ENCODE peak calls at places on chromosomes 13 and 19, in eight cellular contexts. V, S, M, Q, G, A, H and I are unnamed samples.

GRCh38 chr13:96003304-96003703 is 49.9 kb downstream of the UGGT2 start:
- DNase-seq in V (no peak), S (no peak), M (no peak), Q (peak), G (no peak), A (no peak), H (peak), I (no peak)

GRCh38 chr19:3249408-3249807 is 24.9 kb downstream of the CELF5 start:
- DNase-seq in V (peak), S (no peak), M (no peak), Q (no peak), G (no peak), A (no peak), H (no peak), I (no peak)

GRCh38 chr19:18020212-18021067 is 12.5 kb downstream of the ARRDC2 start:
- DNase-seq in V (no peak), S (no peak), M (no peak), Q (no peak), G (peak), A (peak), H (peak), I (peak)

GRCh38 chr13:99086869-99087129 is 108.9 kb upstream of the DOCK9 start:
- DNase-seq in V (peak), S (no peak), M (peak), Q (no peak), G (no peak), A (no peak), H (peak), I (no peak)

GRCh38 chr19:31113250-31113685 is 236.0 kb downstream of the TSHZ3 start:
- DNase-seq in V (no peak), S (no peak), M (no peak), Q (no peak), G (no peak), A (no peak), H (peak), I (no peak)

GRCh38 chr13:51943721-51944120 is 67.5 kb downstream of the ATP7B start:
- DNase-seq in V (no peak), S (no peak), M (no peak), Q (no peak), G (no peak), A (no peak), H (no peak), I (no peak)

GRCh38 chr13:35966024-35966423 is 165.2 kb downstream of the DCLK1 start:
- DNase-seq in V (no peak), S (no peak), M (no peak), Q (no peak), G (no peak), A (no peak), H (no peak), I (no peak)

GRCh38 chr19:44648536-44649370 is 5.0 kb downstream of the PVR start:
- DNase-seq in V (no peak), S (no peak), M (no peak), Q (peak), G (no peak), A (no peak), H (peak), I (no peak)

GRCh38 chr19:55690109-55690768 is 15.2 kb downstream of the EPN1 start:
- DNase-seq in V (no peak), S (no peak), M (no peak), Q (no peak), G (peak), A (no peak), H (no peak), I (no peak)

GRCh38 chr19:33883869-33884519 is 87.3 kb downstream of the KCTD15 start:
- DNase-seq in V (no peak), S (no peak), M (no peak), Q (peak), G (no peak), A (no peak), H (no peak), I (no peak)

GRCh38 chr19:10230155-10230903 is 802 bp downstream of the S1PR2 start:
- DNase-seq in V (peak), S (peak), M (peak), Q (no peak), G (no peak), A (no peak), H (peak), I (peak)

GRCh38 chr13:104008571-104009435 is 942.6 kb upstream of the SLC10A2 start:
- DNase-seq in V (no peak), S (no peak), M (no peak), Q (peak), G (no peak), A (no peak), H (peak), I (no peak)

GRCh38 chr13:91133941-91134772 is 213.3 kb upstream of the MIR17HG start:
- DNase-seq in V (no peak), S (peak), M (no peak), Q (peak), G (no peak), A (no peak), H (peak), I (peak)

GRCh38 chr19:19278315-19278714 is 5.2 kb upstream of the TM6SF2 start:
- DNase-seq in V (no peak), S (peak), M (no peak), Q (no peak), G (no peak), A (no peak), H (no peak), I (no peak)

GRCh38 chr19:56297010-56297409 is 17.6 kb downstream of the ZSCAN5A start:
- DNase-seq in V (no peak), S (no peak), M (no peak), Q (no peak), G (no peak), A (no peak), H (no peak), I (no peak)

GRCh38 chr13:99895428-99895998 is 76.1 kb downstream of the ZIC5 start:
- DNase-seq in V (no peak), S (no peak), M (no peak), Q (no peak), G (no peak), A (no peak), H (no peak), I (no peak)

GRCh38 chr13:33536639-33537425 is 251.3 kb upstream of the STARD13 start:
- DNase-seq in V (no peak), S (no peak), M (no peak), Q (peak), G (no peak), A (no peak), H (peak), I (no peak)

GRCh38 chr19:10881403-10882107 is 10.2 kb downstream of the CARM1 start:
- DNase-seq in V (no peak), S (no peak), M (no peak), Q (no peak), G (no peak), A (no peak), H (no peak), I (no peak)

GRCh38 chr19:5644051-5644450 is 21.2 kb downstream of the SAFB start:
- DNase-seq in V (no peak), S (no peak), M (no peak), Q (no peak), G (no peak), A (no peak), H (peak), I (no peak)

GRCh38 chr13:64471916-64472315 is 2758.2 kb downstream of the PCDH9 start:
- DNase-seq in V (no peak), S (peak), M (no peak), Q (peak), G (no peak), A (no peak), H (peak), I (no peak)

GRCh38 chr13:45500492-45501174 is 35.9 kb downstream of the COG3 start:
- DNase-seq in V (no peak), S (no peak), M (no peak), Q (peak), G (no peak), A (no peak), H (peak), I (no peak)

GRCh38 chr19:41384351-41384750 is 8.0 kb downstream of the TMEM91 start:
- DNase-seq in V (no peak), S (no peak), M (no peak), Q (no peak), G (no peak), A (no peak), H (no peak), I (no peak)

GRCh38 chr19:48461982-48462655 is 6.7 kb downstream of the KCNJ14 start:
- DNase-seq in V (no peak), S (no peak), M (no peak), Q (no peak), G (no peak), A (no peak), H (no peak), I (no peak)

GRCh38 chr19:55688422-55689218 is 13.6 kb downstream of the EPN1 start:
- DNase-seq in V (no peak), S (no peak), M (no peak), Q (no peak), G (no peak), A (no peak), H (no peak), I (no peak)

GRCh38 chr13:102152790-102153189 is 249.1 kb downstream of the FGF14 start:
- DNase-seq in V (no peak), S (no peak), M (no peak), Q (no peak), G (no peak), A (no peak), H (no peak), I (peak)

GRCh38 chr13:75507027-75508001 is 25.3 kb upstream of the TBC1D4 start:
- DNase-seq in V (no peak), S (no peak), M (no peak), Q (peak), G (no peak), A (no peak), H (no peak), I (no peak)

GRCh38 chr13:40508112-40508511 is 158.3 kb downstream of the FOXO1 start:
- DNase-seq in V (no peak), S (no peak), M (no peak), Q (peak), G (no peak), A (no peak), H (peak), I (no peak)

GRCh38 chr13:23235994-23236393 is 55.2 kb downstream of the SGCG start:
- DNase-seq in V (no peak), S (no peak), M (no peak), Q (no peak), G (no peak), A (no peak), H (no peak), I (no peak)

GRCh38 chr13:53672005-53672404 is 643.4 kb downstream of the OLFM4 start:
- DNase-seq in V (no peak), S (no peak), M (no peak), Q (no peak), G (no peak), A (no peak), H (no peak), I (no peak)